ENCODE peak calls at places on chromosomes 13 and 19, in eight cellular contexts. One of them, this sample, is unnamed. For H3K9me3, the result is how much of the 10 kb centered on the place peaks cover.

GRCh38 chr19:17841810-17842662 is 5.7 kb downstream of the JAK3 start:
- DNase-seq in Panc1: peak
- DNase-seq in heart right ventricle: peak
- DNase-seq in fibroblast of lung: peak
- DNase-seq in tibial nerve: peak
- DNase-seq in astrocyte: peak
- DNase-seq in GM12878: no peak
- DNase-seq in A549: peak
- DNase-seq in this sample: peak

GRCh38 chr13:24148414-24149305 is 11.9 kb upstream of the SPATA13 start:
- DNase-seq in tibial nerve: no peak
- DNase-seq in fibroblast of lung: peak
- DNase-seq in astrocyte: peak
- DNase-seq in A549: peak
- DNase-seq in GM12878: no peak
- DNase-seq in Panc1: peak
- DNase-seq in heart right ventricle: no peak
- DNase-seq in this sample: no peak

GRCh38 chr19:35462476-35462953 is 14.5 kb downstream of the FFAR2 start:
- DNase-seq in GM12878: peak
- DNase-seq in A549: no peak
- DNase-seq in heart right ventricle: no peak
- DNase-seq in Panc1: no peak
- DNase-seq in fibroblast of lung: no peak
- DNase-seq in tibial nerve: no peak
- DNase-seq in astrocyte: no peak
- DNase-seq in this sample: peak

GRCh38 chr13:44158741-44159632 is 214.6 kb upstream of the SERP2 start:
- DNase-seq in Panc1: no peak
- DNase-seq in fibroblast of lung: no peak
- DNase-seq in astrocyte: no peak
- DNase-seq in A549: no peak
- DNase-seq in tibial nerve: no peak
- DNase-seq in GM12878: no peak
- DNase-seq in heart right ventricle: no peak
- DNase-seq in this sample: no peak

GRCh38 chr13:109782066-109782822 is 4.1 kb downstream of the IRS2 start:
- DNase-seq in fibroblast of lung: no peak
- DNase-seq in A549: no peak
- DNase-seq in tibial nerve: no peak
- DNase-seq in heart right ventricle: no peak
- DNase-seq in GM12878: no peak
- DNase-seq in Panc1: no peak
- DNase-seq in astrocyte: no peak
- DNase-seq in this sample: no peak

GRCh38 chr19:34096020-34096915 is 76.0 kb upstream of the LSM14A start:
- DNase-seq in A549: peak
- DNase-seq in tibial nerve: no peak
- DNase-seq in Panc1: peak
- DNase-seq in heart right ventricle: no peak
- DNase-seq in astrocyte: peak
- DNase-seq in GM12878: no peak
- DNase-seq in fibroblast of lung: peak
- DNase-seq in this sample: no peak

GRCh38 chr19:54203151-54203611 is 2.5 kb downstream of the RPS9 start:
- DNase-seq in tibial nerve: no peak
- DNase-seq in astrocyte: no peak
- DNase-seq in Panc1: no peak
- DNase-seq in fibroblast of lung: peak
- DNase-seq in heart right ventricle: no peak
- DNase-seq in GM12878: no peak
- DNase-seq in A549: no peak
- DNase-seq in this sample: no peak

GRCh38 chr13:44116562-44117315 is 237.0 kb downstream of the LACC1 start:
- DNase-seq in GM12878: no peak
- DNase-seq in Panc1: no peak
- DNase-seq in astrocyte: no peak
- DNase-seq in tibial nerve: no peak
- DNase-seq in fibroblast of lung: peak
- DNase-seq in heart right ventricle: no peak
- DNase-seq in A549: no peak
- DNase-seq in this sample: no peak

GRCh38 chr19:19649580-19649995 is 6.1 kb upstream of the GMIP start:
- DNase-seq in astrocyte: no peak
- DNase-seq in Panc1: no peak
- DNase-seq in A549: no peak
- DNase-seq in heart right ventricle: no peak
- DNase-seq in GM12878: no peak
- DNase-seq in tibial nerve: no peak
- DNase-seq in fibroblast of lung: no peak
- DNase-seq in this sample: no peak

GRCh38 chr13:44765076-44765475 is 188.9 kb upstream of the TSC22D1 start:
- DNase-seq in fibroblast of lung: no peak
- DNase-seq in heart right ventricle: no peak
- DNase-seq in astrocyte: peak
- DNase-seq in Panc1: no peak
- DNase-seq in tibial nerve: no peak
- DNase-seq in A549: no peak
- DNase-seq in GM12878: no peak
- DNase-seq in this sample: no peak

GRCh38 chr13:31045621-31046081 is 113.2 kb downstream of the TEX26 start:
- DNase-seq in astrocyte: peak
- DNase-seq in tibial nerve: no peak
- DNase-seq in Panc1: peak
- DNase-seq in heart right ventricle: no peak
- DNase-seq in A549: peak
- DNase-seq in fibroblast of lung: peak
- DNase-seq in GM12878: peak
- DNase-seq in this sample: no peak

GRCh38 chr19:280541-281007 is 10.6 kb downstream of the PLPP2 start:
- DNase-seq in fibroblast of lung: no peak
- DNase-seq in A549: no peak
- DNase-seq in astrocyte: no peak
- DNase-seq in tibial nerve: no peak
- DNase-seq in heart right ventricle: no peak
- DNase-seq in GM12878: no peak
- DNase-seq in Panc1: no peak
- DNase-seq in this sample: no peak

GRCh38 chr13:27997904-27998522 is 9.5 kb upstream of the URAD start:
- DNase-seq in fibroblast of lung: peak
- DNase-seq in Panc1: no peak
- DNase-seq in A549: peak
- DNase-seq in heart right ventricle: peak
- DNase-seq in tibial nerve: no peak
- DNase-seq in GM12878: no peak
- DNase-seq in astrocyte: no peak
- DNase-seq in this sample: no peak

GRCh38 chr13:37715606-37716015 is 117.0 kb upstream of the POSTN start:
- DNase-seq in Panc1: no peak
- DNase-seq in astrocyte: peak
- DNase-seq in tibial nerve: no peak
- DNase-seq in fibroblast of lung: peak
- DNase-seq in A549: no peak
- DNase-seq in GM12878: no peak
- DNase-seq in heart right ventricle: no peak
- DNase-seq in this sample: no peak

GRCh38 chr19:1455336-1456120 is 5.6 kb downstream of the APC2 start:
- DNase-seq in GM12878: no peak
- DNase-seq in heart right ventricle: no peak
- DNase-seq in Panc1: peak
- DNase-seq in fibroblast of lung: peak
- DNase-seq in astrocyte: no peak
- DNase-seq in A549: peak
- DNase-seq in tibial nerve: no peak
- DNase-seq in this sample: peak

GRCh38 chr19:49859838-49860715 is 7.3 kb downstream of the PNKP start:
- DNase-seq in heart right ventricle: no peak
- DNase-seq in A549: no peak
- DNase-seq in fibroblast of lung: no peak
- DNase-seq in astrocyte: no peak
- DNase-seq in GM12878: no peak
- DNase-seq in tibial nerve: no peak
- DNase-seq in Panc1: no peak
- DNase-seq in this sample: no peak

GRCh38 chr19:56603829-56604228 is 8.7 kb downstream of the ZNF71 start:
- DNase-seq in heart right ventricle: no peak
- DNase-seq in tibial nerve: no peak
- DNase-seq in astrocyte: peak
- DNase-seq in A549: no peak
- DNase-seq in GM12878: no peak
- DNase-seq in fibroblast of lung: no peak
- DNase-seq in Panc1: no peak
- DNase-seq in this sample: no peak

GRCh38 chr19:56613639-56614038 is 18.5 kb downstream of the ZNF71 start:
- DNase-seq in GM12878: no peak
- DNase-seq in astrocyte: no peak
- DNase-seq in tibial nerve: no peak
- DNase-seq in heart right ventricle: no peak
- DNase-seq in A549: no peak
- DNase-seq in fibroblast of lung: no peak
- DNase-seq in Panc1: no peak
- DNase-seq in this sample: no peak

GRCh38 chr19:56611288-56611687 is 16.2 kb downstream of the ZNF71 start:
- DNase-seq in A549: no peak
- DNase-seq in tibial nerve: no peak
- DNase-seq in heart right ventricle: no peak
- DNase-seq in astrocyte: no peak
- DNase-seq in fibroblast of lung: no peak
- DNase-seq in GM12878: no peak
- DNase-seq in Panc1: no peak
- DNase-seq in this sample: no peak

GRCh38 chr19:56612737-56613136 is 17.6 kb downstream of the ZNF71 start:
- DNase-seq in GM12878: no peak
- DNase-seq in heart right ventricle: no peak
- DNase-seq in fibroblast of lung: no peak
- DNase-seq in Panc1: no peak
- DNase-seq in A549: no peak
- DNase-seq in astrocyte: no peak
- DNase-seq in tibial nerve: no peak
- DNase-seq in this sample: no peak

DNA sequence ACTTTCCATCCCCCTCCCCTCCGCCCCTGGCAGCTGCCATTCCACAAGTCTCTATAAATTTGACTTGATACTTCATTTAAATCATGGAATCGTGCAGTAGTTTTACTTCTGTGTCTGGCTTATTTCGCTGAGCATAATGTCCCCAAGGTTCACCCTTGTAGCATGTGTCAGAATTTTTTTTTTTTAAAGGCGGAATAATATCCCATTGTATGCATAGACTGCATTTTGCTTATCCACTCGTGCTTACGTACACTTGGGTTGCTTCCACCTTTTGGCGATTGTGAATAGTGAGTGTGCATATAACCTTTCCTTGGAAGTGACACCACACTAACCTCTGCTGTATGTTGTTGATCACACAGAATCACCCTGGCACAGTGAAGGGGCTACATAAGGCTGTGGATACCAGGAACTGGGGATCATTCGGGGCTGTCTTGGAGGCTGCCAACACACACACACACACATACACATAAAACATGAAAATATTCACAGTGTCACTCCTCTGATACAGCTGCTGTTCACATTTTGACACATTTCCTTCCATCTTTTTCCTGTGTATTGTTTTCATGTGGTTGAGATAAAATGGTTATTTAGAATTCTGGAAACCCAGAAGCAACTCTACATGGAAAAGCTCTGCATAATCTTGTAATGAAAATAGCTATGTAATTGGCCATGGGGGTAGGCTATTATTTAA is 13.3 kb downstream of the ZNF71 start:
- DNase-seq in A549: no peak
- DNase-seq in astrocyte: no peak
- DNase-seq in Panc1: no peak
- DNase-seq in fibroblast of lung: no peak
- DNase-seq in GM12878: no peak
- DNase-seq in heart right ventricle: no peak
- DNase-seq in tibial nerve: no peak
- DNase-seq in this sample: no peak
- H3K9me3 ChIP-seq in A549: half or more
- H3K9me3 ChIP-seq in astrocyte: under half
- H3K9me3 ChIP-seq in Panc1: half or more
- H3K9me3 ChIP-seq in fibroblast of lung: under half
- H3K9me3 ChIP-seq in GM12878: under half
- H3K9me3 ChIP-seq in heart right ventricle: half or more
- H3K9me3 ChIP-seq in tibial nerve: under half
- H3K9me3 ChIP-seq in this sample: half or more

GRCh38 chr19:9668544-9668943 is 6.4 kb downstream of the ZNF562 start:
- DNase-seq in Panc1: no peak
- DNase-seq in tibial nerve: no peak
- DNase-seq in astrocyte: no peak
- DNase-seq in fibroblast of lung: no peak
- DNase-seq in heart right ventricle: no peak
- DNase-seq in GM12878: no peak
- DNase-seq in A549: no peak
- DNase-seq in this sample: no peak
- H3K9me3 ChIP-seq in Panc1: under half
- H3K9me3 ChIP-seq in tibial nerve: under half
- H3K9me3 ChIP-seq in astrocyte: under half
- H3K9me3 ChIP-seq in fibroblast of lung: under half
- H3K9me3 ChIP-seq in heart right ventricle: half or more
- H3K9me3 ChIP-seq in GM12878: under half
- H3K9me3 ChIP-seq in A549: half or more
- H3K9me3 ChIP-seq in this sample: under half

GRCh38 chr13:32622827-32623226 is 36.6 kb downstream of the PDS5B start:
- DNase-seq in fibroblast of lung: no peak
- DNase-seq in GM12878: no peak
- DNase-seq in Panc1: no peak
- DNase-seq in tibial nerve: no peak
- DNase-seq in astrocyte: no peak
- DNase-seq in heart right ventricle: no peak
- DNase-seq in A549: no peak
- DNase-seq in this sample: no peak

DNA sequence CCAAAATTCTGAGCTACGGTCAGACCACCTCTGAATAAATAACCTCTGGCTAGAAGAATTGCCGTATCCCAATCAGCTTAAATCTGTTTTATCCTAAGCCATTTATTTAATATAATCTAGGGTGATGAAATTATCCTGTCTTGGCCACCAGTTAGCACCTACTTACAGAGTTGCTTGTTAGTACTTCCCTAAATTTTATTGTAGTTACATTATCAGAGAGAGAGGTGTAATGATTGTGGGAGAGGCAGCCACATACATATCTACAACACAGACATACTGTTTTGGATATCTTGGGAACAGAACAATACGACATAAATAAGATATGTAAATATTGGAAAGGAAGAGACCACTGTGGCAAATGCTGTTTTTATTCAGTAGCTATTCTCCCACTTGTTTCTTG is 30.9 kb downstream of the PDS5B start:
- DNase-seq in GM12878: no peak
- DNase-seq in fibroblast of lung: no peak
- DNase-seq in tibial nerve: no peak
- DNase-seq in astrocyte: no peak
- DNase-seq in heart right ventricle: no peak
- DNase-seq in Panc1: no peak
- DNase-seq in A549: no peak
- DNase-seq in this sample: no peak
- H3K9me3 ChIP-seq in GM12878: under half
- H3K9me3 ChIP-seq in fibroblast of lung: under half
- H3K9me3 ChIP-seq in tibial nerve: under half
- H3K9me3 ChIP-seq in astrocyte: under half
- H3K9me3 ChIP-seq in heart right ventricle: under half
- H3K9me3 ChIP-seq in Panc1: under half
- H3K9me3 ChIP-seq in A549: under half
- H3K9me3 ChIP-seq in this sample: under half

GRCh38 chr19:44109458-44109857 is 3.7 kb upstream of the ZNF225 start:
- DNase-seq in A549: no peak
- DNase-seq in fibroblast of lung: no peak
- DNase-seq in astrocyte: no peak
- DNase-seq in heart right ventricle: no peak
- DNase-seq in tibial nerve: no peak
- DNase-seq in Panc1: no peak
- DNase-seq in GM12878: no peak
- DNase-seq in this sample: no peak
- H3K9me3 ChIP-seq in A549: half or more
- H3K9me3 ChIP-seq in fibroblast of lung: under half
- H3K9me3 ChIP-seq in astrocyte: under half
- H3K9me3 ChIP-seq in heart right ventricle: half or more
- H3K9me3 ChIP-seq in tibial nerve: under half
- H3K9me3 ChIP-seq in Panc1: under half
- H3K9me3 ChIP-seq in GM12878: under half
- H3K9me3 ChIP-seq in this sample: under half